ENCODE peak calls at places on chromosome 22, in seven cellular contexts. One of them, this sample, is unnamed.

GRCh38 chr22:26550498-26551033 is 38.3 kb upstream of the TFIP11 start:
- DNase-seq in kidney: no peak
- DNase-seq in MCF 10A: no peak
- DNase-seq in AG08396: peak
- DNase-seq in activated CD8-positive, alpha-beta memory T cell treated with anti-CD3 and anti-CD28 coated beads for 1 hour: no peak
- DNase-seq in naive thymus-derived CD8-positive, alpha-beta T cell: no peak
- DNase-seq in COR-L47: no peak
- DNase-seq in this sample: no peak

GRCh38 chr22:40054486-40054885 is 59.7 kb downstream of the FAM83F start:
- DNase-seq in COR-L47: no peak
- DNase-seq in activated CD8-positive, alpha-beta memory T cell treated with anti-CD3 and anti-CD28 coated beads for 1 hour: no peak
- DNase-seq in MCF 10A: no peak
- DNase-seq in kidney: no peak
- DNase-seq in naive thymus-derived CD8-positive, alpha-beta T cell: no peak
- DNase-seq in AG08396: no peak
- DNase-seq in this sample: no peak

GRCh38 chr22:27990879-27991278 is 71.8 kb upstream of the PITPNB start:
- DNase-seq in COR-L47: peak
- DNase-seq in activated CD8-positive, alpha-beta memory T cell treated with anti-CD3 and anti-CD28 coated beads for 1 hour: no peak
- DNase-seq in naive thymus-derived CD8-positive, alpha-beta T cell: no peak
- DNase-seq in kidney: no peak
- DNase-seq in MCF 10A: peak
- DNase-seq in AG08396: peak
- DNase-seq in this sample: peak

GRCh38 chr22:50253046-50253580 is 2.0 kb upstream of the HDAC10 start:
- DNase-seq in AG08396: no peak
- DNase-seq in activated CD8-positive, alpha-beta memory T cell treated with anti-CD3 and anti-CD28 coated beads for 1 hour: no peak
- DNase-seq in MCF 10A: no peak
- DNase-seq in COR-L47: no peak
- DNase-seq in naive thymus-derived CD8-positive, alpha-beta T cell: no peak
- DNase-seq in kidney: peak
- DNase-seq in this sample: no peak

GRCh38 chr22:37309221-37310074 is 27.1 kb downstream of the CYTH4 start:
- DNase-seq in MCF 10A: no peak
- DNase-seq in kidney: no peak
- DNase-seq in AG08396: no peak
- DNase-seq in activated CD8-positive, alpha-beta memory T cell treated with anti-CD3 and anti-CD28 coated beads for 1 hour: no peak
- DNase-seq in naive thymus-derived CD8-positive, alpha-beta T cell: no peak
- DNase-seq in COR-L47: no peak
- DNase-seq in this sample: peak

GRCh38 chr22:43555561-43556515 is 144.0 kb downstream of the MPPED1 start:
- DNase-seq in activated CD8-positive, alpha-beta memory T cell treated with anti-CD3 and anti-CD28 coated beads for 1 hour: no peak
- DNase-seq in AG08396: no peak
- DNase-seq in kidney: no peak
- DNase-seq in COR-L47: no peak
- DNase-seq in naive thymus-derived CD8-positive, alpha-beta T cell: no peak
- DNase-seq in MCF 10A: no peak
- DNase-seq in this sample: no peak

GRCh38 chr22:27844256-27844655 is 42.7 kb upstream of the MN1 start:
- DNase-seq in kidney: no peak
- DNase-seq in MCF 10A: no peak
- DNase-seq in activated CD8-positive, alpha-beta memory T cell treated with anti-CD3 and anti-CD28 coated beads for 1 hour: no peak
- DNase-seq in naive thymus-derived CD8-positive, alpha-beta T cell: no peak
- DNase-seq in COR-L47: no peak
- DNase-seq in AG08396: no peak
- DNase-seq in this sample: no peak

GRCh38 chr22:25623310-25623734 is 58.8 kb downstream of the GRK3 start:
- DNase-seq in COR-L47: no peak
- DNase-seq in naive thymus-derived CD8-positive, alpha-beta T cell: no peak
- DNase-seq in MCF 10A: no peak
- DNase-seq in activated CD8-positive, alpha-beta memory T cell treated with anti-CD3 and anti-CD28 coated beads for 1 hour: no peak
- DNase-seq in kidney: no peak
- DNase-seq in AG08396: no peak
- DNase-seq in this sample: no peak

GRCh38 chr22:46165975-46166374 is 15.6 kb downstream of the PPARA start:
- DNase-seq in naive thymus-derived CD8-positive, alpha-beta T cell: no peak
- DNase-seq in kidney: no peak
- DNase-seq in AG08396: no peak
- DNase-seq in MCF 10A: no peak
- DNase-seq in activated CD8-positive, alpha-beta memory T cell treated with anti-CD3 and anti-CD28 coated beads for 1 hour: no peak
- DNase-seq in COR-L47: no peak
- DNase-seq in this sample: peak

GRCh38 chr22:37745548-37746365 is 48.9 kb downstream of the TRIOBP start:
- DNase-seq in activated CD8-positive, alpha-beta memory T cell treated with anti-CD3 and anti-CD28 coated beads for 1 hour: peak
- DNase-seq in naive thymus-derived CD8-positive, alpha-beta T cell: peak
- DNase-seq in kidney: peak
- DNase-seq in COR-L47: peak
- DNase-seq in AG08396: peak
- DNase-seq in MCF 10A: peak
- DNase-seq in this sample: peak

GRCh38 chr22:33299245-33299956 is 241.2 kb upstream of the SYN3 start:
- DNase-seq in naive thymus-derived CD8-positive, alpha-beta T cell: no peak
- DNase-seq in activated CD8-positive, alpha-beta memory T cell treated with anti-CD3 and anti-CD28 coated beads for 1 hour: no peak
- DNase-seq in COR-L47: no peak
- DNase-seq in AG08396: no peak
- DNase-seq in MCF 10A: no peak
- DNase-seq in kidney: no peak
- DNase-seq in this sample: peak

GRCh38 chr22:42856179-42856864 is 751 bp downstream of the ARFGAP3 start:
- DNase-seq in activated CD8-positive, alpha-beta memory T cell treated with anti-CD3 and anti-CD28 coated beads for 1 hour: no peak
- DNase-seq in AG08396: no peak
- DNase-seq in naive thymus-derived CD8-positive, alpha-beta T cell: peak
- DNase-seq in COR-L47: peak
- DNase-seq in kidney: peak
- DNase-seq in MCF 10A: no peak
- DNase-seq in this sample: peak

GRCh38 chr22:19958083-19959042 is 16.7 kb upstream of the TXNRD2 start:
- DNase-seq in MCF 10A: no peak
- DNase-seq in activated CD8-positive, alpha-beta memory T cell treated with anti-CD3 and anti-CD28 coated beads for 1 hour: no peak
- DNase-seq in AG08396: peak
- DNase-seq in naive thymus-derived CD8-positive, alpha-beta T cell: no peak
- DNase-seq in kidney: peak
- DNase-seq in COR-L47: no peak
- DNase-seq in this sample: no peak

GRCh38 chr22:26835929-26836528 is 178.6 kb downstream of the MIAT start:
- DNase-seq in COR-L47: peak
- DNase-seq in activated CD8-positive, alpha-beta memory T cell treated with anti-CD3 and anti-CD28 coated beads for 1 hour: no peak
- DNase-seq in MCF 10A: peak
- DNase-seq in AG08396: peak
- DNase-seq in kidney: no peak
- DNase-seq in naive thymus-derived CD8-positive, alpha-beta T cell: no peak
- DNase-seq in this sample: peak

GRCh38 chr22:49967333-49968241 is 7.0 kb downstream of the PIM3 start:
- DNase-seq in MCF 10A: no peak
- DNase-seq in COR-L47: no peak
- DNase-seq in kidney: peak
- DNase-seq in AG08396: no peak
- DNase-seq in activated CD8-positive, alpha-beta memory T cell treated with anti-CD3 and anti-CD28 coated beads for 1 hour: no peak
- DNase-seq in naive thymus-derived CD8-positive, alpha-beta T cell: no peak
- DNase-seq in this sample: no peak

GRCh38 chr22:39173787-39174497 is 21.5 kb upstream of the CBX7 start:
- DNase-seq in MCF 10A: no peak
- DNase-seq in AG08396: no peak
- DNase-seq in kidney: no peak
- DNase-seq in naive thymus-derived CD8-positive, alpha-beta T cell: no peak
- DNase-seq in activated CD8-positive, alpha-beta memory T cell treated with anti-CD3 and anti-CD28 coated beads for 1 hour: peak
- DNase-seq in COR-L47: no peak
- DNase-seq in this sample: no peak

GRCh38 chr22:21947040-21948014 is 5.3 kb downstream of the PPM1F start:
- DNase-seq in MCF 10A: no peak
- DNase-seq in naive thymus-derived CD8-positive, alpha-beta T cell: no peak
- DNase-seq in COR-L47: no peak
- DNase-seq in kidney: no peak
- DNase-seq in AG08396: peak
- DNase-seq in activated CD8-positive, alpha-beta memory T cell treated with anti-CD3 and anti-CD28 coated beads for 1 hour: no peak
- DNase-seq in this sample: peak

GRCh38 chr22:50400406-50400805 is 57.3 kb downstream of the PPP6R2 start:
- DNase-seq in naive thymus-derived CD8-positive, alpha-beta T cell: no peak
- DNase-seq in AG08396: no peak
- DNase-seq in MCF 10A: no peak
- DNase-seq in COR-L47: no peak
- DNase-seq in kidney: no peak
- DNase-seq in activated CD8-positive, alpha-beta memory T cell treated with anti-CD3 and anti-CD28 coated beads for 1 hour: no peak
- DNase-seq in this sample: no peak

This sample was measured in NB4.